ENCODE peak calls at places on chromosomes 13 and 19, in ten cellular contexts. F is aorta, E is neural progenitor cell, G is cardiac muscle cell, L is esophagus squamous epithelium, Y is breast epithelium, X is ascending aorta, O is lower lobe of right lung, W is Peyer's patch, V is mesendoderm. U is an unnamed sample.

GRCh38 chr13:90710355-90710754 is 637.1 kb upstream of the MIR17HG start:
- DNase-seq in G (no peak), V (no peak), X (no peak), W (no peak), O (no peak), Y (no peak), L (no peak), E (no peak), F (no peak), U (no peak)

GRCh38 chr19:18291590-18292459 is 10.4 kb upstream of the JUND start:
- DNase-seq in W (peak; percentile 90), F (peak; percentile 97), O (peak; percentile 95), V (peak; percentile 94), X (peak; percentile 81), E (peak; percentile 77), Y (peak; percentile 91), G (peak; percentile 93), L (peak; percentile 52), U (no peak)

GRCh38 chr19:5693195-5694166 is 3.4 kb downstream of the RPL36 start:
- DNase-seq in G (no peak), X (no peak), E (no peak), V (no peak), Y (no peak), F (no peak), W (peak; percentile 48), L (no peak), O (peak; percentile 44), U (no peak)

GRCh38 chr13:111139874-111140561 is 24.9 kb downstream of the ARHGEF7 start:
- DNase-seq in Y (no peak), F (no peak), W (no peak), O (no peak), G (no peak), E (no peak), X (no peak), V (no peak), L (no peak), U (no peak)

GRCh38 chr13:33284916-33285315 is 639 bp downstream of the STARD13 start:
- DNase-seq in V (no peak), X (no peak), W (no peak), F (no peak), Y (no peak), E (no peak), L (no peak), O (no peak), G (peak; percentile 39), U (no peak)

GRCh38 chr19:5293607-5294089 is 47.0 kb downstream of the PTPRS start:
- DNase-seq in E (peak; percentile 88), F (no peak), W (no peak), V (peak; percentile 68), L (no peak), G (peak; percentile 49), O (no peak), X (no peak), Y (peak; percentile 33), U (no peak)

GRCh38 chr19:38210458-38210987 is 13.5 kb downstream of the DPF1 start:
- DNase-seq in L (no peak), Y (peak; percentile 22), F (peak; percentile 69), O (no peak), W (no peak), V (peak; percentile 91), X (no peak), E (peak; percentile 97), G (peak; percentile 55), U (no peak)

GRCh38 chr19:5156231-5156986 is 184.2 kb downstream of the PTPRS start:
- DNase-seq in G (no peak), E (no peak), F (no peak), O (no peak), X (no peak), V (peak; percentile 7), L (no peak), Y (no peak), W (no peak), U (no peak)

GRCh38 chr13:66492479-66492878 is 737.7 kb downstream of the PCDH9 start:
- DNase-seq in O (no peak), F (no peak), G (no peak), X (no peak), W (no peak), Y (no peak), L (no peak), E (peak; percentile 40), V (peak; percentile 69), U (peak; percentile 20)

GRCh38 chr13:98879127-98879520 is 98.7 kb downstream of the DOCK9 start:
- DNase-seq in F (no peak), L (no peak), X (no peak), W (no peak), O (no peak), V (no peak), E (no peak), G (no peak), Y (no peak), U (no peak)

GRCh38 chr13:35881360-35881759 is 249.8 kb downstream of the DCLK1 start:
- DNase-seq in L (no peak), O (no peak), E (no peak), V (no peak), Y (no peak), W (no peak), X (no peak), G (peak; percentile 43), F (no peak), U (no peak)

GRCh38 chr13:38399540-38399939 is 49.9 kb downstream of the UFM1 start:
- DNase-seq in E (no peak), V (no peak), O (no peak), L (no peak), X (no peak), W (no peak), G (no peak), Y (no peak), F (no peak), U (no peak)

GRCh38 chr19:33628921-33629825 is 7.4 kb downstream of the CHST8 start:
- DNase-seq in G (no peak), X (no peak), O (no peak), Y (no peak), E (no peak), W (no peak), V (no peak), L (no peak), F (no peak), U (no peak)
- H3K4me3 ChIP-seq in G (no peak overlapping the region), X (no peak overlapping the region), O (no peak overlapping the region), Y (no peak overlapping the region), E (no peak overlapping the region), W (no peak overlapping the region), V (no peak overlapping the region), L (no peak overlapping the region), F (no peak overlapping the region), U (no peak overlapping the region)

GRCh38 chr13:112772539-112772909 is 82.7 kb downstream of the ATP11A start:
- DNase-seq in O (no peak), E (no peak), Y (no peak), L (no peak), F (no peak), G (no peak), V (no peak), X (no peak), W (no peak), U (no peak)

GRCh38 chr13:112774829-112775565 is 85.2 kb downstream of the ATP11A start:
- DNase-seq in W (no peak), O (peak; percentile 43), L (no peak), F (no peak), V (no peak), X (no peak), E (no peak), Y (no peak), G (no peak), U (no peak)

GRCh38 chr13:112772929-112773328 is 83.1 kb downstream of the ATP11A start:
- DNase-seq in Y (no peak), F (no peak), E (no peak), V (no peak), L (no peak), O (no peak), G (no peak), X (no peak), W (no peak), U (no peak)

GRCh38 chr13:112774448-112774792 is 84.6 kb downstream of the ATP11A start:
- DNase-seq in Y (no peak), X (no peak), O (no peak), W (no peak), V (no peak), E (no peak), G (no peak), L (no peak), F (no peak), U (no peak)

DNA sequence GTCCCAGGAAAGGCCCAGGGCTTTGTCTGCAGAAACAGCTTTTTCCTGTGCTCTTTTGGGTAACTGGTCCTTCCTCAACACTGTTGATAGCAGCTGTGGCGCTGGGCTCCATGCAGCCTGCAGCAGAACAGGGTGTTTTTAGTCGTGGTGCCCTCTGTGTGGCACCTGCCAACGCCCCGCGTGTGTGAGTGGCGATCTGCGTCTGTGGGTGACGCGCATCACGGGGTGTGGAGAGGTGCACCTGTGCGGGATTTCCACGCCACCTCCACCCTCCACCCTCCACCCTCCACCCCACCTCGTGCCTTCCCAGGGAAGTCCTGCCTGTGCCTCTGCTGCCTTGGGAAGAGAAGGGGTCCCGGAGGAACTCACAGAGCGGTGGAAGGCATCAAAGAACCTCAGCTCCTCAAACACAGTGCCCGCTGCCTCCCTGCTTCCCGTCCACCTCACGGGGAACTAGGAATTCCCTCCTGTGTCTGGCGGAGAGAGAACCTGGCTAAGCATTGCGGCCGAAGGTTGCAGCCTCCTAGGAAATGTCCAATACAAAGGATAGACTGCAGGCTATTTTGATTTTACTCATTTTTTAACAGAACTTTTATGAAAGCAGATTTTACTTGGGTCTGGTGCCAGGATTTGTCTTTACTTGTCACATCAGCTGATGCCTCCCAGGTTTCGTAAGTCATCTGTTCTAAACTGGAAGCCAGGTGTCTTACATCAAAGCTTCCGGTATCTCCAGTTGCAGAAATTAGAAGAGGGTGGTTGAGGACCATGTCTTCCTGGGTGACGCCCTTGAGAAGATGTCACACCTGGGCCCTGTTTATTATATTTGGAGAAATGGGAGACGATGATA is 84.0 kb downstream of the ATP11A start:
- DNase-seq in G (no peak), W (no peak), F (no peak), E (no peak), V (no peak), O (peak; percentile 45), L (no peak), Y (no peak), X (no peak), U (no peak)
- H3K4me1 ChIP-seq in G (peaks cover 53% of the 10 kb centered on the region), W (peaks cover 7% of the 10 kb centered on the region), F (no peaks in the 10 kb centered on the region), E (peaks cover 19% of the 10 kb centered on the region), V (no peaks in the 10 kb centered on the region), O (peaks cover 43% of the 10 kb centered on the region), L (peaks cover 17% of the 10 kb centered on the region), Y (no peaks in the 10 kb centered on the region), X (no peaks in the 10 kb centered on the region), U (peaks cover 10% of the 10 kb centered on the region)

GRCh38 chr19:56765107-56765506 is 75.4 kb downstream of the PEG3 start:
- DNase-seq in F (peak; percentile 69), W (peak; percentile 50), L (no peak), X (no peak), E (no peak), G (peak; percentile 25), V (peak; percentile 64), O (peak; percentile 50), Y (peak; percentile 23), U (no peak)
- H3K4me3 ChIP-seq in F (no peak overlapping the region), W (peak overlapping the region; percentile 18), L (peak overlapping the region; percentile 41), X (peak overlapping the region; percentile 65), E (no peak overlapping the region), G (no peak overlapping the region), V (peak overlapping the region; percentile 58), O (peak overlapping the region; percentile 58), Y (peak overlapping the region; percentile 73), U (no peak overlapping the region)

DNA sequence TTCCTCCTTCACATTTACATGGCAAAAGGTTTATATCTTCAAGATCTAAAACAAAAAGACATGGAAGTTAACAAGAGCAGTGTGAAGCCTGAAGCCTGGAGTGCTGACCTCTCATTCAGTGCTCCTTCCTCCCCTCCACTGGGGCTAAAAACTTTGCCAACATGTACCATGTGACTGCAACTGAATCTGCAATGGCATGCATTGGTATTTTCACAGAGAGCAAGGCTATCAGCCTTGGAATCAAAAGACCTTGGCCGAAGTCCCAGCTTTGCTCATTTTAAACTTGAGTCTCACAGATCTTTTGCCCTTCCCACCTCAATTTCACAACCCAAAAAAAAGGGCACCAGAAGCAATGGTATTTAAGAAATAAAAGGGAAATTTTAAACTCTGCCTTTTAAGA is 325.1 kb downstream of the DCT start:
- DNase-seq in Y (peak; percentile 30), W (no peak), F (peak; percentile 58), X (no peak), V (peak; percentile 51), O (no peak), L (no peak), G (peak; percentile 74), E (no peak), U (no peak)
- H3K4me1 ChIP-seq in Y (no peaks in the 10 kb centered on the region), W (no peaks in the 10 kb centered on the region), F (peaks cover 3% of the 10 kb centered on the region), X (no peaks in the 10 kb centered on the region), V (no peaks in the 10 kb centered on the region), O (peaks cover 3% of the 10 kb centered on the region), L (peaks cover 8% of the 10 kb centered on the region), G (no peaks in the 10 kb centered on the region), E (no peaks in the 10 kb centered on the region), U (no peaks in the 10 kb centered on the region)